ENCODE peak calls at places on chromosomes 1 and 21, in four cellular contexts. One of them, this sample, is unnamed.

GRCh38 chr1:99943238-99943794 is 26.5 kb upstream of the SLC35A3 start:
- DNase-seq in pancreas: no peak
- DNase-seq in AG04450: peak
- DNase-seq in prostate gland: no peak
- DNase-seq in this sample: no peak

GRCh38 chr1:35564037-35564883 is 6.7 kb downstream of the NCDN start:
- DNase-seq in pancreas: peak
- DNase-seq in AG04450: no peak
- DNase-seq in prostate gland: peak
- DNase-seq in this sample: peak

GRCh38 chr1:207414606-207415108 is 39.5 kb upstream of the CR2 start:
- DNase-seq in pancreas: no peak
- DNase-seq in AG04450: no peak
- DNase-seq in prostate gland: no peak
- DNase-seq in this sample: no peak

GRCh38 chr1:54220004-54220811 is 20.2 kb downstream of the MRPL37 start:
- DNase-seq in pancreas: peak
- DNase-seq in AG04450: no peak
- DNase-seq in prostate gland: no peak
- DNase-seq in this sample: no peak

GRCh38 chr21:44012474-44013379 is 618 bp downstream of the TRAPPC10 start:
- DNase-seq in pancreas: peak
- DNase-seq in AG04450: no peak
- DNase-seq in prostate gland: peak
- DNase-seq in this sample: peak

GRCh38 chr1:22143065-22143514 is at the start of gene WNT4:
- DNase-seq in pancreas: peak
- DNase-seq in AG04450: no peak
- DNase-seq in prostate gland: peak
- DNase-seq in this sample: no peak

GRCh38 chr1:175192630-175193338 is at the start of gene KIAA0040:
- DNase-seq in pancreas: peak
- DNase-seq in AG04450: no peak
- DNase-seq in prostate gland: peak
- DNase-seq in this sample: peak

GRCh38 chr1:228009828-228010775 is 3.3 kb downstream of the WNT3A start:
- DNase-seq in pancreas: no peak
- DNase-seq in AG04450: no peak
- DNase-seq in prostate gland: no peak
- DNase-seq in this sample: no peak

GRCh38 chr1:21350132-21350885 is 60.0 kb upstream of the ECE1 start:
- DNase-seq in pancreas: no peak
- DNase-seq in AG04450: no peak
- DNase-seq in prostate gland: no peak
- DNase-seq in this sample: no peak

GRCh38 chr1:167501513-167502191 is 16.7 kb downstream of the CD247 start:
- DNase-seq in pancreas: no peak
- DNase-seq in AG04450: no peak
- DNase-seq in prostate gland: no peak
- DNase-seq in this sample: no peak

GRCh38 chr1:169877800-169878491 is 15.8 kb downstream of the SCYL3 start:
- DNase-seq in pancreas: no peak
- DNase-seq in AG04450: no peak
- DNase-seq in prostate gland: no peak
- DNase-seq in this sample: no peak

GRCh38 chr1:24156542-24157260 is 13.8 kb upstream of the IL22RA1 start:
- DNase-seq in pancreas: no peak
- DNase-seq in AG04450: no peak
- DNase-seq in prostate gland: no peak
- DNase-seq in this sample: no peak

GRCh38 chr1:192903142-192903541 is 94.3 kb downstream of the RGS2 start:
- DNase-seq in pancreas: no peak
- DNase-seq in AG04450: no peak
- DNase-seq in prostate gland: no peak
- DNase-seq in this sample: no peak

GRCh38 chr1:85203573-85204169 is 2.9 kb upstream of the SYDE2 start:
- DNase-seq in pancreas: no peak
- DNase-seq in AG04450: no peak
- DNase-seq in prostate gland: no peak
- DNase-seq in this sample: no peak

GRCh38 chr1:223756002-223756775 is 43.9 kb downstream of the CAPN2 start:
- DNase-seq in pancreas: no peak
- DNase-seq in AG04450: no peak
- DNase-seq in prostate gland: no peak
- DNase-seq in this sample: no peak

GRCh38 chr21:35376406-35377135 is 327.5 kb upstream of the RUNX1 start:
- DNase-seq in pancreas: no peak
- DNase-seq in AG04450: no peak
- DNase-seq in prostate gland: no peak
- DNase-seq in this sample: no peak

GRCh38 chr1:109997204-109997866 is 12.8 kb downstream of the AHCYL1 start:
- DNase-seq in pancreas: no peak
- DNase-seq in AG04450: no peak
- DNase-seq in prostate gland: no peak
- DNase-seq in this sample: no peak

GRCh38 chr1:160862151-160863061 is at the start of gene CD244:
- DNase-seq in pancreas: no peak
- DNase-seq in AG04450: no peak
- DNase-seq in prostate gland: no peak
- DNase-seq in this sample: peak
- H3K4me3 ChIP-seq in pancreas: no peak
- H3K4me3 ChIP-seq in AG04450: no peak
- H3K4me3 ChIP-seq in prostate gland: no peak
- H3K4me3 ChIP-seq in this sample: no peak

GRCh38 chr1:182601416-182601786 is 2.8 kb downstream of the RGS16 start:
- DNase-seq in pancreas: peak
- DNase-seq in AG04450: peak
- DNase-seq in prostate gland: peak
- DNase-seq in this sample: peak

GRCh38 chr1:182599339-182599738 is 4.8 kb downstream of the RGS16 start:
- DNase-seq in pancreas: no peak
- DNase-seq in AG04450: no peak
- DNase-seq in prostate gland: no peak
- DNase-seq in this sample: no peak

GRCh38 chr1:182601926-182602325 is 2.3 kb downstream of the RGS16 start:
- DNase-seq in pancreas: no peak
- DNase-seq in AG04450: no peak
- DNase-seq in prostate gland: no peak
- DNase-seq in this sample: no peak

GRCh38 chr1:182600745-182601415 is 3.3 kb downstream of the RGS16 start:
- DNase-seq in pancreas: no peak
- DNase-seq in AG04450: no peak
- DNase-seq in prostate gland: no peak
- DNase-seq in this sample: no peak

GRCh38 chr1:182600036-182600713 is 4.0 kb downstream of the RGS16 start:
- DNase-seq in pancreas: peak
- DNase-seq in AG04450: no peak
- DNase-seq in prostate gland: no peak
- DNase-seq in this sample: no peak
- H3K4me3 ChIP-seq in pancreas: no peak
- H3K4me3 ChIP-seq in AG04450: no peak
- H3K4me3 ChIP-seq in prostate gland: no peak
- H3K4me3 ChIP-seq in this sample: no peak

GRCh38 chr21:46324390-46325072 is 575 bp downstream of the PCNT start:
- DNase-seq in pancreas: peak
- DNase-seq in AG04450: peak
- DNase-seq in prostate gland: peak
- DNase-seq in this sample: peak

GRCh38 chr21:46325073-46325912 is 1.3 kb downstream of the PCNT start:
- DNase-seq in pancreas: peak
- DNase-seq in AG04450: no peak
- DNase-seq in prostate gland: peak
- DNase-seq in this sample: no peak

GRCh38 chr21:46323710-46324389 is at the start of the genes C21orf58 and PCNT:
- DNase-seq in pancreas: peak
- DNase-seq in AG04450: peak
- DNase-seq in prostate gland: peak
- DNase-seq in this sample: peak

GRCh38 chr21:46322351-46323226 is 1.1 kb downstream of the C21orf58 start:
- DNase-seq in pancreas: peak
- DNase-seq in AG04450: no peak
- DNase-seq in prostate gland: no peak
- DNase-seq in this sample: no peak

DNA sequence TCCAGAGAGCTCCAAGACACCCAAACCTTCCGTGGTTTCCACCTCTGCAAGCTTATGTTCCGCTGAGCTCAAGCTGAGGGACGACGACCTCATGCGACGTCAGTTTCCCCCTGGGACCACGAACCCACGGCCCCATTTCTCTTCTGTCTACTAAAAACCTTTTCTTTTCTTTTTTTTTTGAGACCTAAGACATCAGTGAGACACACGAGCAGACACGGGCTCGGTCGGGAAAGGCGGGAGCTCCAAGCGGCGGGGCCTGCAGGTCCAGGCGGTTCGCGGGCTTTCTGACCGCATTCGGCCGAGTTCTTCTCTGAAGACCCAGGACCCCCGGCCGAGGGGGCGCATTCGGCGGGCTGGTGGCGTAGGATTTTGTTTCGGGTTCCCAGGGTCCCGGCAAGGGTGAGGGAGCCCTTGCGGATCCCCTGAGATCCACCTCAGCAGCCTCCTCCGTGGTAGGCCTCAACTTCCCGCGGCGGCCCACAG is 402 bp downstream of the C21orf58 start:
- DNase-seq in pancreas: no peak
- DNase-seq in AG04450: no peak
- DNase-seq in prostate gland: no peak
- DNase-seq in this sample: no peak
- H3K4me3 ChIP-seq in pancreas: peak
- H3K4me3 ChIP-seq in AG04450: peak
- H3K4me3 ChIP-seq in prostate gland: peak
- H3K4me3 ChIP-seq in this sample: peak

GRCh38 chr1:231631717-231632116 is 5.1 kb downstream of the DISC1 start:
- DNase-seq in pancreas: no peak
- DNase-seq in AG04450: no peak
- DNase-seq in prostate gland: no peak
- DNase-seq in this sample: no peak

GRCh38 chr1:231630558-231631205 is 4.1 kb downstream of the DISC1 start:
- DNase-seq in pancreas: no peak
- DNase-seq in AG04450: peak
- DNase-seq in prostate gland: no peak
- DNase-seq in this sample: no peak

GRCh38 chr1:231628207-231628876 is 1.8 kb downstream of the DISC1 start:
- DNase-seq in pancreas: no peak
- DNase-seq in AG04450: no peak
- DNase-seq in prostate gland: no peak
- DNase-seq in this sample: peak

GRCh38 chr1:231626951-231627614 is 493 bp downstream of the DISC1 start:
- DNase-seq in pancreas: peak
- DNase-seq in AG04450: no peak
- DNase-seq in prostate gland: peak
- DNase-seq in this sample: peak

DNA sequence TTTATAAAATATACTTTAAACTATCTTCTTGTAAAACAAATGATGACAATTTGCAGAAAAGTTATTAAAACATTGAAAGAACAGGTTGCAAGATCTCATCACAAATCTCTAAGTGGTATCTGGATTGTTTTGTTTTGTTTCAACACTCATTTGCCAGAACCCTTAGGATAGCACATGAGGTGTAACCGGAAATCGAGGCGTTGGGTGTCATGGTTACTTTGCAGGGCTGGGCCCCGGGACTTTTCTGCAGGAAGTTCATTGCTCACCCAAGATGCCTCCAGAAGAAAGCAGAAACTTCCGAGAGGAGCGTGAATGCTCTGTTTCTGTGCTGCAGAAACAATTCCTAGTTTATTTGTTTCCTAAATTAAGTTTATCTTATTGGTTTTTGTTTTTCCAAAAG is 2.5 kb downstream of the DISC1 start:
- DNase-seq in pancreas: no peak
- DNase-seq in AG04450: no peak
- DNase-seq in prostate gland: no peak
- DNase-seq in this sample: no peak
- H3K4me3 ChIP-seq in pancreas: no peak
- H3K4me3 ChIP-seq in AG04450: no peak
- H3K4me3 ChIP-seq in prostate gland: no peak
- H3K4me3 ChIP-seq in this sample: no peak

GRCh38 chr1:46489169-46489637 is 433 bp upstream of the DMBX1 start:
- DNase-seq in pancreas: no peak
- DNase-seq in AG04450: no peak
- DNase-seq in prostate gland: no peak
- DNase-seq in this sample: no peak

GRCh38 chr1:46490603-46491499 is 1.2 kb downstream of the DMBX1 start:
- DNase-seq in pancreas: no peak
- DNase-seq in AG04450: no peak
- DNase-seq in prostate gland: no peak
- DNase-seq in this sample: no peak

GRCh38 chr1:46491500-46492268 is 2.0 kb downstream of the DMBX1 start:
- DNase-seq in pancreas: no peak
- DNase-seq in AG04450: no peak
- DNase-seq in prostate gland: no peak
- DNase-seq in this sample: no peak

GRCh38 chr1:46488343-46489168 is 1.1 kb upstream of the DMBX1 start:
- DNase-seq in pancreas: no peak
- DNase-seq in AG04450: no peak
- DNase-seq in prostate gland: no peak
- DNase-seq in this sample: no peak

DNA sequence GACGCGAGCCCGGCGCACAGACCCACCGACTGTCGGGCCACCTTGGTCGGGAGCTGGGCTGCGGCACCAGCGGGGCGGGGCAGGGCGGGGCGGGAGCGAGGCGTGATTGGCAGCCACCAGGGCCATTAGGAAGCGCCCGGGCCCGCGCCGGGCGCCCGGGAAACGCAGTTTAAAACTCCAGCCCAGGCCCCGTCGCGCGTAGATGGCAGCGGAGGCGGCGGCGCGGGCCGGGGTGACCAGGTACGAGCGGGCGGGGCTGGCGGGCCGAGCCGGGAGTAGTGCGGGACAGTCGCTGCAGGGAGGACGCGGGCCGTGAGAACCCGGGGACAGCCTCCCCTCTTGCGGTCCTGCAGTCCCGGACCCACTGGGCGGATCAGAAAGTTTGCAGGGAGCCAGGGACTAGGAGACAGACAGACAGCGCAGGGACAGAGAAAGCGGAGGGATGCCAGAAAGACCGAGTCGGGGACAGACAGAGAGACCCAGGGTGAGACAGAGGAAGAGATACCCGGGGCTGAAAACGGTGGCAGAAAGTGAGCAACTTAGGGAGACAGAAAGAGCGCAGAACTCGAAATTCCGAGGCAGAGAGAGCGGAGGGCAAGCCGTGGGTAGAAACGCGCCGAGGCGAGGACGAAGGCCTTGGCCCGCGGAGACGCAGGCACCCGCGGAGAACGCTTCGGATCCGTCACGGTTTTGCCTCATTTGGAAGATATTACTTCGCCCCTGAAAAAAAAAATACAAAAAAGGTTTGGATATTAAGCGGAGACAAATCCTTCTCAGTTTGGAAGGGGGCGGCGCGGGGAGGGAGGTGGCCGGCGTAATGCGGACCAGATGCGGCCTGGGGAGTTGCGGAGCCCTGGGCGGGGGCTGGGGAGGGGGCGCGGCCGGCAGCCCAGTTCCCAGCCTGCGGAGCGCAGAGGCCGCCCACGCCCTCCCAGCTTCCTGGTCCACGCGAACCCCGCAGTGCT is at the start of gene DMBX1:
- DNase-seq in pancreas: no peak
- DNase-seq in AG04450: no peak
- DNase-seq in prostate gland: peak
- DNase-seq in this sample: no peak
- H3K4me3 ChIP-seq in pancreas: peak
- H3K4me3 ChIP-seq in AG04450: no peak
- H3K4me3 ChIP-seq in prostate gland: peak
- H3K4me3 ChIP-seq in this sample: peak

This sample was measured in effector memory CD4-positive, alpha-beta T cell.